ENCODE peak calls at places on chromosomes 16 and 17, in nine cellular contexts. L is AG04450; S is NK-92 treated with Interleukin-12 subunit alpha and Interleukin-12 subunit beta, amount 100 ng/mL, for 24 hours; C is activated naive CD4-positive, alpha-beta T cell; Y is NCI-H345; I is fibroblast of the aortic adventitia; N is Caco-2; E is left ventricle myocardium superior; D is NCI-H510A. U is an unnamed sample.

GRCh38 chr17:64020068-64020766 is at the start of gene ICAM2:
- DNase-seq in N (no peak), I (no peak), Y (no peak), E (peak; percentile 67), C (peak; percentile 73), S (peak; percentile 88), L (no peak), D (no peak), U (no peak)

GRCh38 chr16:84478172-84478948 is 26.1 kb downstream of the MEAK7 start:
- DNase-seq in E (no peak), S (no peak), N (no peak), Y (no peak), D (no peak), I (peak; percentile 61), C (no peak), L (peak; percentile 43), U (no peak)

GRCh38 chr16:47392114-47392513 is 68.7 kb downstream of the ITFG1 start:
- DNase-seq in Y (no peak), L (no peak), C (no peak), I (no peak), N (no peak), S (no peak), E (no peak), D (no peak), U (no peak)

GRCh38 chr16:81514041-81514559 is 69.5 kb downstream of the CMIP start:
- DNase-seq in N (no peak), S (no peak), D (no peak), Y (no peak), E (no peak), I (no peak), L (no peak), C (no peak), U (no peak)

GRCh38 chr16:69469807-69470561 is 45.6 kb downstream of the CYB5B start:
- DNase-seq in C (no peak), D (no peak), S (no peak), N (no peak), E (no peak), L (no peak), I (no peak), Y (no peak), U (no peak)

GRCh38 chr16:12468552-12468951 is 335.1 kb downstream of the CPPED1 start:
- DNase-seq in S (no peak), C (no peak), Y (peak; percentile 53), I (no peak), D (no peak), E (no peak), N (no peak), L (no peak), U (peak; percentile 33)

GRCh38 chr17:37701424-37702020 is 43.3 kb downstream of the HNF1B start:
- DNase-seq in I (peak; percentile 24), E (no peak), C (no peak), S (peak; percentile 14), N (no peak), D (no peak), L (no peak), Y (no peak), U (no peak)

GRCh38 chr17:46108550-46109110 is 84.6 kb downstream of the KANSL1 start:
- DNase-seq in E (no peak), C (no peak), D (no peak), Y (no peak), L (no peak), I (no peak), S (no peak), N (no peak), U (no peak)

GRCh38 chr17:44829558-44830358 is at the start of gene GJC1:
- DNase-seq in L (no peak), C (no peak), Y (peak; percentile 13), S (no peak), N (peak; percentile 58), I (no peak), D (peak; percentile 43), E (peak; percentile 59), U (no peak)

U was measured in NT2/D1.